ENCODE peak calls at places on chromosomes 7 and 10, in four cellular contexts. Q, Y, H and C are unnamed samples.

GRCh38 chr10:34539533-34540315 is 275.4 kb downstream of the PARD3 start:
- DNase-seq in H (no peak), Q (no peak), Y (no peak), C (no peak)

GRCh38 chr7:36278767-36279171 is 110.9 kb upstream of the ANLN start:
- DNase-seq in Q (no peak), Y (peak; percentile 68), H (peak; percentile 79), C (peak; percentile 71)

GRCh38 chr7:42272793-42273665 is 36.0 kb upstream of the GLI3 start:
- DNase-seq in Y (peak; percentile 50), Q (no peak), H (no peak), C (no peak)

GRCh38 chr7:40833541-40834234 is 698.9 kb downstream of the SUGCT start:
- DNase-seq in H (no peak), Q (no peak), Y (no peak), C (peak; percentile 9)

GRCh38 chr10:87927091-87927490 is 63.7 kb downstream of the PTEN start:
- DNase-seq in H (no peak), Q (no peak), Y (no peak), C (no peak)

GRCh38 chr7:131336956-131337355 is 9.3 kb downstream of the MKLN1 start:
- DNase-seq in Q (no peak), H (no peak), Y (peak; percentile 49), C (peak; percentile 22)

GRCh38 chr7:150716368-150716767 is at the start of gene GIMAP1:
- DNase-seq in H (no peak), Y (no peak), Q (no peak), C (no peak)

GRCh38 chr10:132637477-132638129 is 100.0 kb downstream of the INPP5A start:
- DNase-seq in H (peak; percentile 40), Q (peak; percentile 61), Y (peak; percentile 80), C (peak; percentile 51)

GRCh38 chr10:116271593-116272496 is 1.2 kb downstream of the GFRA1 start:
- DNase-seq in Q (no peak), H (no peak), Y (peak; percentile 62), C (no peak)

GRCh38 chr10:63716174-63716573 is 195.0 kb downstream of the REEP3 start:
- DNase-seq in Y (no peak), H (no peak), Q (no peak), C (no peak)

GRCh38 chr10:10677479-10677878 is 340.2 kb upstream of the CELF2 start:
- DNase-seq in H (peak; percentile 63), Y (peak; percentile 82), Q (no peak), C (peak; percentile 85)

GRCh38 chr7:152624218-152624617 is 51.7 kb downstream of the XRCC2 start:
- DNase-seq in Y (no peak), H (no peak), Q (no peak), C (no peak)

GRCh38 chr7:46230298-46231295 is 309.5 kb upstream of the IGFBP3 start:
- DNase-seq in H (no peak), Q (no peak), Y (no peak), C (no peak)

GRCh38 chr7:108026647-108027046 is 23.7 kb upstream of the LAMB1 start:
- DNase-seq in H (no peak), Y (no peak), Q (no peak), C (no peak)

GRCh38 chr7:150949564-150949963 is 28.6 kb downstream of the KCNH2 start:
- DNase-seq in Y (no peak), Q (peak; percentile 11), H (no peak), C (no peak)

GRCh38 chr10:31034041-31034918 is 2.6 kb upstream of the ZNF438 start:
- DNase-seq in Q (no peak), Y (no peak), H (no peak), C (no peak)

GRCh38 chr7:139119486-139119849 is 9.9 kb upstream of the ZC3HAV1 start:
- DNase-seq in H (no peak), Y (no peak), Q (no peak), C (no peak)

GRCh38 chr10:22218448-22218847 is 633 bp upstream of the EBLN1 start:
- DNase-seq in Q (no peak), H (no peak), Y (peak; percentile 63), C (peak; percentile 7)

GRCh38 chr10:9305018-9305655 is 1250.6 kb downstream of the GATA3 start:
- DNase-seq in Y (peak; percentile 51), Q (no peak), H (peak; percentile 8), C (peak; percentile 46)

GRCh38 chr7:40219917-40220316 is 85.1 kb downstream of the SUGCT start:
- DNase-seq in H (no peak), Q (no peak), Y (no peak), C (no peak)

GRCh38 chr7:134307320-134307719 is 9.4 kb downstream of the SLC35B4 start:
- DNase-seq in Y (no peak), H (no peak), Q (no peak), C (no peak)